ENCODE peak calls at places on chromosomes 1 and 21, in eight cellular contexts. L is activated T-cell treated with anti-CD3 and anti-CD28 coated beads, Interleukin-2, amount 50 U/mL, for 72 hours; A is hippocampal formation; V is stimulated activated CD4-positive, alpha-beta T cell treated with anti-CD3 and anti-CD28 coated beads, Interleukin-2, amount 100 ng/mL, for 48 hours; M is choroid plexus epithelial cell; E is cardiac fibroblast; U is sciatic nerve; S is HTR-8/SVneo. I is an unnamed sample.

GRCh38 chr1:31944205-31945089 is 6.3 kb upstream of the PTP4A2 start:
- DNase-seq in L (peak), A (peak), V (peak), M (peak), E (peak), U (peak), S (peak), I (peak)

GRCh38 chr1:204936765-204937164 is 66.1 kb downstream of the NFASC start:
- DNase-seq in L (no peak), A (no peak), V (no peak), M (no peak), E (no peak), U (no peak), S (no peak), I (no peak)

GRCh38 chr1:51425955-51426354 is 93.1 kb downstream of the EPS15 start:
- DNase-seq in L (no peak), A (no peak), V (no peak), M (no peak), E (no peak), U (no peak), S (no peak), I (no peak)

GRCh38 chr1:1144122-1144842 is 28.4 kb upstream of the C1orf159 start:
- DNase-seq in L (peak), A (no peak), V (peak), M (no peak), E (no peak), U (no peak), S (no peak), I (no peak)

GRCh38 chr1:221230605-221231004 is 351.4 kb downstream of the HLX start:
- DNase-seq in L (no peak), A (no peak), V (no peak), M (no peak), E (peak), U (no peak), S (no peak), I (peak)

GRCh38 chr1:167191958-167192357 is 28.7 kb upstream of the POU2F1 start:
- DNase-seq in L (no peak), A (no peak), V (no peak), M (no peak), E (no peak), U (no peak), S (no peak), I (no peak)

GRCh38 chr21:45332415-45332814 is 44.7 kb upstream of the POFUT2 start:
- DNase-seq in L (no peak), A (no peak), V (no peak), M (no peak), E (no peak), U (peak), S (no peak), I (no peak)

GRCh38 chr1:28313710-28314510 is 14.9 kb upstream of the MED18 start:
- DNase-seq in L (no peak), A (no peak), V (no peak), M (peak), E (peak), U (no peak), S (peak), I (peak)

GRCh38 chr1:240831191-240831631 is 219.3 kb upstream of the GREM2 start:
- DNase-seq in L (no peak), A (no peak), V (no peak), M (peak), E (peak), U (no peak), S (peak), I (no peak)

GRCh38 chr1:93617670-93618488 is 63.8 kb downstream of the BCAR3 start:
- DNase-seq in L (no peak), A (no peak), V (no peak), M (no peak), E (no peak), U (no peak), S (no peak), I (peak)

GRCh38 chr1:101820080-101820479 is 176.6 kb downstream of the OLFM3 start:
- DNase-seq in L (no peak), A (no peak), V (no peak), M (peak), E (peak), U (no peak), S (no peak), I (no peak)

GRCh38 chr1:15188145-15188544 is 34.6 kb downstream of the TMEM51 start:
- DNase-seq in L (no peak), A (no peak), V (no peak), M (no peak), E (no peak), U (no peak), S (no peak), I (no peak)

GRCh38 chr1:211828584-211829342 is 1.8 kb downstream of the LPGAT1 start:
- DNase-seq in L (no peak), A (peak), V (no peak), M (no peak), E (peak), U (no peak), S (no peak), I (no peak)

GRCh38 chr1:218751208-218751948 is 406.2 kb downstream of the TGFB2 start:
- DNase-seq in L (no peak), A (no peak), V (no peak), M (no peak), E (no peak), U (no peak), S (no peak), I (no peak)

GRCh38 chr1:217881607-217882332 is 250.6 kb downstream of the SPATA17 start:
- DNase-seq in L (no peak), A (no peak), V (no peak), M (no peak), E (peak), U (no peak), S (peak), I (no peak)

GRCh38 chr1:11788549-11789053 is 17.2 kb downstream of the MTHFR start:
- DNase-seq in L (no peak), A (no peak), V (no peak), M (no peak), E (no peak), U (no peak), S (no peak), I (no peak)

GRCh38 chr1:20956272-20956671 is 169.2 kb upstream of the HP1BP3 start:
- DNase-seq in L (peak), A (no peak), V (no peak), M (no peak), E (no peak), U (no peak), S (no peak), I (no peak)

GRCh38 chr1:88998716-88999115 is 6.3 kb upstream of the KYAT3 start:
- DNase-seq in L (peak), A (no peak), V (no peak), M (peak), E (peak), U (no peak), S (peak), I (no peak)

GRCh38 chr1:119531606-119532323 is 24.8 kb downstream of the HSD3B1 start:
- DNase-seq in L (no peak), A (no peak), V (no peak), M (peak), E (no peak), U (no peak), S (no peak), I (no peak)

GRCh38 chr1:6105218-6105679 is 59.6 kb downstream of the KCNAB2 start:
- DNase-seq in L (no peak), A (no peak), V (no peak), M (no peak), E (no peak), U (no peak), S (no peak), I (no peak)

GRCh38 chr1:235867903-235868469 is 1.3 kb upstream of the LYST start:
- DNase-seq in L (peak), A (no peak), V (no peak), M (no peak), E (no peak), U (no peak), S (no peak), I (no peak)

GRCh38 chr21:34807881-34808568 is 139.2 kb downstream of the CLIC6 start:
- DNase-seq in L (peak), A (no peak), V (peak), M (peak), E (peak), U (no peak), S (peak), I (no peak)

GRCh38 chr1:63663873-63664272 is 70.7 kb downstream of the PGM1 start:
- DNase-seq in L (no peak), A (no peak), V (no peak), M (no peak), E (no peak), U (no peak), S (no peak), I (no peak)

GRCh38 chr1:117828206-117828605 is 101.2 kb downstream of the GDAP2 start:
- DNase-seq in L (no peak), A (no peak), V (no peak), M (peak), E (peak), U (peak), S (no peak), I (no peak)

GRCh38 chr1:174743654-174744561 is 255.8 kb upstream of the CACYBP start:
- DNase-seq in L (no peak), A (no peak), V (no peak), M (peak), E (peak), U (no peak), S (peak), I (no peak)

GRCh38 chr1:156143765-156144489 is 9.5 kb upstream of the SEMA4A start:
- DNase-seq in L (no peak), A (no peak), V (no peak), M (no peak), E (no peak), U (no peak), S (no peak), I (no peak)

GRCh38 chr1:47235822-47236221 is 3.8 kb upstream of the TAL1 start:
- DNase-seq in L (no peak), A (no peak), V (no peak), M (no peak), E (no peak), U (no peak), S (no peak), I (no peak)

GRCh38 chr21:18155508-18156193 is 89.0 kb upstream of the CHODL start:
- DNase-seq in L (no peak), A (no peak), V (no peak), M (peak), E (peak), U (no peak), S (peak), I (no peak)

GRCh38 chr1:3222042-3222692 is 153.2 kb downstream of the PRDM16 start:
- DNase-seq in L (no peak), A (no peak), V (no peak), M (no peak), E (no peak), U (no peak), S (no peak), I (no peak)

GRCh38 chr1:100921110-100921706 is 25.3 kb downstream of the SLC30A7 start:
- DNase-seq in L (peak), A (no peak), V (no peak), M (peak), E (peak), U (no peak), S (no peak), I (no peak)

GRCh38 chr1:225409051-225409450 is 18.8 kb downstream of the LBR start:
- DNase-seq in L (no peak), A (no peak), V (no peak), M (no peak), E (no peak), U (no peak), S (no peak), I (no peak)

GRCh38 chr1:13863701-13864100 is 163.7 kb downstream of the PRDM2 start:
- DNase-seq in L (no peak), A (no peak), V (no peak), M (no peak), E (peak), U (no peak), S (no peak), I (no peak)

GRCh38 chr1:158163000-158163947 is 17.4 kb upstream of the CD1D start:
- DNase-seq in L (no peak), A (no peak), V (no peak), M (no peak), E (no peak), U (no peak), S (no peak), I (no peak)

GRCh38 chr1:99438656-99439055 is 174.4 kb downstream of the PLPPR4 start:
- DNase-seq in L (no peak), A (no peak), V (no peak), M (peak), E (no peak), U (no peak), S (no peak), I (no peak)